ENCODE peak calls at places on chromosomes 12 and 14, in nine cellular contexts. E is activated naive CD4-positive, alpha-beta T cell; R is neuronal stem cell; C is SW 1271; X is effector CD4-positive, alpha-beta T cell; G is hypothalamus; S is pancreas; N is GM04503; T is CD4-positive, alpha-beta memory T cell. Y is an unnamed sample.

GRCh38 chr14:97692084-97692483 is 894.9 kb downstream of the VRK1 start:
- DNase-seq in R (no peak), T (no peak), C (no peak), S (no peak), E (no peak), N (no peak), X (no peak), G (no peak), Y (no peak)

GRCh38 chr14:62604524-62604923 is 440.7 kb downstream of the KCNH5 start:
- DNase-seq in R (no peak), T (no peak), E (no peak), X (no peak), S (no peak), N (no peak), C (no peak), G (no peak), Y (no peak)

GRCh38 chr14:68510201-68510600 is 282.7 kb downstream of the ZFP36L1 start:
- DNase-seq in C (no peak), X (no peak), T (no peak), R (no peak), E (no peak), N (peak), G (no peak), S (no peak), Y (no peak)

GRCh38 chr14:88791252-88791621 is 1.5 kb downstream of the EML5 start:
- DNase-seq in X (no peak), S (no peak), R (no peak), N (no peak), T (no peak), C (no peak), G (no peak), E (no peak), Y (no peak)

GRCh38 chr12:64618953-64619590 is 8.8 kb downstream of the RASSF3 start:
- DNase-seq in T (no peak), G (no peak), E (no peak), S (no peak), X (no peak), R (no peak), N (peak), C (no peak), Y (no peak)

GRCh38 chr14:51464411-51464810 is 187.3 kb upstream of the FRMD6 start:
- DNase-seq in N (no peak), T (no peak), G (no peak), S (no peak), C (no peak), X (no peak), R (no peak), E (no peak), Y (no peak)

GRCh38 chr12:113373966-113374365 is 15.6 kb downstream of the PLBD2 start:
- DNase-seq in S (no peak), R (no peak), G (no peak), E (no peak), N (no peak), X (no peak), T (no peak), C (no peak), Y (no peak)

GRCh38 chr12:102527256-102527720 is 46.9 kb upstream of the IGF1 start:
- DNase-seq in R (no peak), E (no peak), T (no peak), S (no peak), C (no peak), X (no peak), G (no peak), N (no peak), Y (no peak)

GRCh38 chr12:80935076-80935475 is 2.7 kb downstream of the LIN7A start:
- DNase-seq in C (no peak), N (no peak), G (no peak), R (no peak), S (no peak), T (no peak), E (no peak), X (no peak), Y (no peak)

GRCh38 chr12:4168041-4168440 is 105.5 kb upstream of the CCND2 start:
- DNase-seq in C (no peak), E (no peak), S (no peak), N (no peak), T (no peak), G (no peak), X (no peak), R (no peak), Y (no peak)

Y was measured in effector memory CD8-positive, alpha-beta T cell.